ENCODE peak calls at places on chromosome 3, in nine cellular contexts. X is CD8-positive, alpha-beta T cell; A is left lung; U is right atrium auricular region; J is upper lobe of right lung; C is HCT116; E is sigmoid colon; R is gastrocnemius medialis; S is left ventricle myocardium inferior. H is an unnamed sample.

GRCh38 chr3:48930590-48930989 is 11.9 kb downstream of the ARIH2 start:
- DNase-seq in X (no peak), A (no peak), U (no peak), J (no peak), C (no peak), E (no peak), R (no peak), S (no peak), H (no peak)

GRCh38 chr3:141797167-141797773 is 34.1 kb downstream of the GRK7 start:
- DNase-seq in X (peak; percentile 26), A (peak; percentile 91), U (peak; percentile 70), J (peak; percentile 69), C (no peak), E (peak; percentile 69), R (peak; percentile 30), S (peak; percentile 81), H (peak; percentile 31)

GRCh38 chr3:9339750-9340449 is 23.0 kb upstream of the THUMPD3 start:
- DNase-seq in X (no peak), A (no peak), U (no peak), J (no peak), C (peak; percentile 12), E (no peak), R (no peak), S (no peak), H (no peak)

GRCh38 chr3:48428088-48428862 is 1.6 kb downstream of the PLXNB1 start:
- DNase-seq in X (no peak), A (peak; percentile 70), U (no peak), J (no peak), C (no peak), E (peak; percentile 65), R (no peak), S (no peak), H (no peak)

GRCh38 chr3:195748661-195749060 is 27.9 kb downstream of the MUC20 start:
- DNase-seq in X (no peak), A (peak; percentile 57), U (no peak), J (no peak), C (no peak), E (no peak), R (no peak), S (no peak), H (no peak)

GRCh38 chr3:72255191-72255590 is 470.2 kb upstream of the PROK2 start:
- DNase-seq in X (no peak), A (no peak), U (no peak), J (no peak), C (no peak), E (no peak), R (no peak), S (no peak), H (peak; percentile 38)

GRCh38 chr3:197682713-197683112 is 54.0 kb downstream of the RUBCN start:
- DNase-seq in X (no peak), A (no peak), U (no peak), J (no peak), C (no peak), E (no peak), R (no peak), S (no peak), H (no peak)

GRCh38 chr3:50623840-50624474 is 7.0 kb downstream of the MAPKAPK3 start:
- DNase-seq in X (no peak), A (no peak), U (no peak), J (no peak), C (no peak), E (no peak), R (peak; percentile 75), S (no peak), H (no peak)

GRCh38 chr3:42497009-42497731 is 5.3 kb upstream of the VIPR1 start:
- DNase-seq in X (no peak), A (no peak), U (peak; percentile 36), J (peak; percentile 48), C (peak; percentile 51), E (peak; percentile 24), R (no peak), S (no peak), H (no peak)

GRCh38 chr3:87161486-87161885 is 65.6 kb upstream of the CHMP2B start:
- DNase-seq in X (no peak), A (no peak), U (no peak), J (no peak), C (no peak), E (no peak), R (no peak), S (no peak), H (no peak)

GRCh38 chr3:54841461-54841860 is 86.4 kb downstream of the LRTM1 start:
- DNase-seq in X (no peak), A (no peak), U (no peak), J (no peak), C (no peak), E (no peak), R (no peak), S (no peak), H (no peak)

GRCh38 chr3:54847361-54847760 is 80.5 kb downstream of the LRTM1 start:
- DNase-seq in X (no peak), A (no peak), U (no peak), J (no peak), C (no peak), E (no peak), R (no peak), S (no peak), H (no peak)

GRCh38 chr3:54843352-54843751 is 84.5 kb downstream of the LRTM1 start:
- DNase-seq in X (no peak), A (no peak), U (no peak), J (no peak), C (no peak), E (no peak), R (no peak), S (no peak), H (no peak)

GRCh38 chr3:54850484-54851003 is 77.3 kb downstream of the LRTM1 start:
- DNase-seq in X (no peak), A (no peak), U (no peak), J (no peak), C (no peak), E (no peak), R (no peak), S (no peak), H (no peak)

GRCh38 chr3:54846085-54846484 is 81.8 kb downstream of the LRTM1 start:
- DNase-seq in X (no peak), A (no peak), U (no peak), J (no peak), C (no peak), E (no peak), R (no peak), S (no peak), H (no peak)
- H3K27me3 ChIP-seq in X (no peaks in the 10 kb centered on the region), A (no peaks in the 10 kb centered on the region), U (no peaks in the 10 kb centered on the region), J (no peaks in the 10 kb centered on the region), C (no peaks in the 10 kb centered on the region), E (no peaks in the 10 kb centered on the region), R (no peaks in the 10 kb centered on the region), S (peaks cover 6% of the 10 kb centered on the region), H (no peaks in the 10 kb centered on the region)

GRCh38 chr3:44495636-44496415 is 18.4 kb upstream of the ZNF445 start:
- DNase-seq in X (no peak), A (no peak), U (no peak), J (no peak), C (no peak), E (no peak), R (no peak), S (no peak), H (no peak)
- H3K9me3 ChIP-seq in X (peaks cover 26% of the 10 kb centered on the region), A (no peaks in the 10 kb centered on the region), U (peaks cover 38% of the 10 kb centered on the region), J (peaks cover 27% of the 10 kb centered on the region), C (peaks cover 5% of the 10 kb centered on the region), E (peaks cover 16% of the 10 kb centered on the region), R (peaks cover 20% of the 10 kb centered on the region), S (peaks cover 100% of the 10 kb centered on the region), H (no peaks in the 10 kb centered on the region)

GRCh38 chr3:154422694-154423093 is 7.3 kb downstream of the GPR149 start:
- DNase-seq in X (no peak), A (no peak), U (no peak), J (no peak), C (no peak), E (no peak), R (no peak), S (no peak), H (no peak)

GRCh38 chr3:154431043-154431442 is 1.1 kb upstream of the GPR149 start:
- DNase-seq in X (no peak), A (no peak), U (no peak), J (no peak), C (peak; percentile 6), E (no peak), R (no peak), S (no peak), H (no peak)

GRCh38 chr3:154427685-154428291 is 2.2 kb downstream of the GPR149 start:
- DNase-seq in X (no peak), A (peak; percentile 65), U (no peak), J (peak; percentile 61), C (no peak), E (no peak), R (no peak), S (no peak), H (no peak)

GRCh38 chr3:154430014-154430413 is at the start of gene GPR149:
- DNase-seq in X (no peak), A (no peak), U (no peak), J (no peak), C (peak; percentile 23), E (no peak), R (no peak), S (no peak), H (no peak)

DNA sequence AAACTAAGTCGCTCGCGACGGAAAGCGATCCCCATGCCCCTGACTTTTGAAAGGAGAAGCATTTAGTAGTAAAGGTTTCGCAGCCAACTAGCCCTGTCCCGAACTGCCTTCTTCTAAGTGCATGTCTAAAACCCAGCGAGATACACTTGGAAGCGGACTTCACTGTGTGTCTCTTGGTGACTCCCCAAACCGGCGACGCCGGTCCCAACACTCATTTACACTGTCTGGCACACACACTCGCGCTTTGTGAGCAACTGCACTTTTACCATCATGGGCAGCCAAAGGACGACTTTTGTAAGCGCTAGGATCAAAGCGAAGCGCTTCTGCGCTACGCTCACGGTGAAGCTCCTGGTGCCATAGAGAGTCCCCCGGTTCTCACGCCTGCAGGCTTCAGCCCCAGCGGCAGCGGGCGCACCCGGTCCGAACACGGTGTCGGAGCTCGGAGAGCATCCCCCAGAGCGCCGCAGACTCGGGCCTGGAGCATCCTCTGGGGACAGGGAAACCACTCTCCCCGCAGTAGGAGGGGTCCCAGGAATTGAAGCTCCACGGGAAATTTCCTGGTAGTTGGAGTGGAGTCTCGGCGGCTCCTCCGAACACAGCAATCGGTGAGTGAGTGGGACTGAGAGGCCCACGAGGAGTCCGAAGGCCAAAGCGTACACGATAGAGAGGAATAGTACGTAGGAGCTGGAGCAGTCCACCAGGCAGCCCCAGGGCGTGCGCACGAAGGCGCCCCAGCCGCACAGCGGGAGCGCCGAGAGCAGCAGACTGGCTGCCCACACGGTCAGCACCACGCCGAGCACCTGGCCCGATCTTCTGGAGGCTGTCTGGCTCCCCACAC is 1.4 kb downstream of the GPR149 start:
- DNase-seq in X (no peak), A (peak; percentile 63), U (no peak), J (peak; percentile 59), C (no peak), E (no peak), R (no peak), S (no peak), H (no peak)
- TF ChIP-seq CTCF in X (no peak), A (no peak), U (no peak), J (no peak), C (no peak), E (no peak), R (no peak), S (no peak), H (no peak)

DNA sequence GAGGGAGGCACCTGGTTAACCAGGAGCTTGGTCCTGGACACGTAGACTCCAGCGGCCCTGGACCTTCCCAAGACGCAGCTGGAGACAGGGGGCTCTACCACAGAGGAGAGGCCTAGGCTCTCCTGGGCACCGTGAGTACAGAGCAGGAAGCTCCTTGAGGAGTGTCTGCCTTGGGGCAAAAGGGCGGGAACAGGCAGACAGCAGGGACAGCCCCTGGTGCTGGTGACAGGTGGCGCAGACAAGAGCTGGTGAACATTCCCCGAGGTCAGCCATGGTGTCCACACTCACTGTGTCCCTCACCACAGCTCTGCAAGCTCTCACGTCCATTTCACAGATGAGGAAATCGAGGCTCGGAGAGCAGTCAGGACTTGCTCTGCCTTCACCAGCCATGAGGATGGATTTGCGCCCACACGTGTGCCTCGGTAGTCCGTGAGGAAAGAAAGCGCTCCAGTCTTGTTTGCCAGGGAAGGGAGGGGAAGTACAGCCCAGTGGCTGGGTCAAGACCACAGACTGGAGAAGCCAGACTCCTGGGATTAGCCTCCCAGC is 2.6 kb upstream of the PLXNA1 start:
- DNase-seq in X (no peak), A (peak; percentile 22), U (no peak), J (no peak), C (no peak), E (no peak), R (no peak), S (no peak), H (no peak)
- H3K27me3 ChIP-seq in X (no peaks in the 10 kb centered on the region), A (no peaks in the 10 kb centered on the region), U (no peaks in the 10 kb centered on the region), J (no peaks in the 10 kb centered on the region), C (no peaks in the 10 kb centered on the region), E (no peaks in the 10 kb centered on the region), R (no peaks in the 10 kb centered on the region), S (peaks cover 13% of the 10 kb centered on the region), H (peaks cover 2% of the 10 kb centered on the region)

H was measured in tibial artery.